ENCODE peak calls at places on chromosomes 6 and 20, in ten cellular contexts. B is sigmoid colon, Q is neuronal stem cell, Y is neural progenitor cell, E is Peyer's patch, W is left lung, V is spleen, R is IMR-90, C is cardiac muscle cell, A is tibial artery. M is an unnamed sample. For H3K4me1, the result is how much of the 10 kb centered on the place peaks cover.

GRCh38 chr20:48635791-48636267 is 192.0 kb downstream of the PREX1 start:
- DNase-seq in R (peak), Q (no peak), Y (peak), V (peak), A (no peak), C (peak), B (no peak), W (no peak), E (peak), M (peak)

GRCh38 chr6:149234051-149234962 is 83.2 kb upstream of the TAB2 start:
- DNase-seq in V (no peak), E (no peak), A (no peak), W (no peak), Y (no peak), R (peak), Q (no peak), B (no peak), C (no peak), M (no peak)

GRCh38 chr20:45044084-45044573 is 56.8 kb downstream of the KCNS1 start:
- DNase-seq in R (peak), Y (peak), E (no peak), B (no peak), C (peak), W (no peak), A (no peak), Q (peak), V (no peak), M (no peak)

GRCh38 chr6:157182503-157183254 is 140.6 kb downstream of the TMEM242 start:
- DNase-seq in E (no peak), B (no peak), R (no peak), W (no peak), V (no peak), A (no peak), Y (no peak), Q (no peak), C (no peak), M (no peak)

GRCh38 chr6:135325624-135326424 is 144.7 kb downstream of the MYB start:
- DNase-seq in A (no peak), E (no peak), W (no peak), Y (no peak), R (no peak), Q (no peak), V (no peak), C (no peak), B (no peak), M (no peak)

GRCh38 chr6:27383481-27383880 is 5.1 kb upstream of the ZNF391 start:
- DNase-seq in A (no peak), E (no peak), V (no peak), R (no peak), Q (no peak), W (no peak), B (no peak), C (no peak), Y (no peak), M (no peak)

GRCh38 chr6:153092082-153093013 is 38.7 kb downstream of the RGS17 start:
- DNase-seq in A (no peak), V (no peak), B (no peak), Q (no peak), W (no peak), E (no peak), C (no peak), Y (no peak), R (peak), M (no peak)

GRCh38 chr20:48984575-48985219 is 61.4 kb upstream of the CSE1L start:
- DNase-seq in Y (peak), A (no peak), V (no peak), Q (no peak), C (no peak), W (no peak), E (no peak), B (no peak), R (no peak), M (no peak)

GRCh38 chr6:166580076-166581050 is 6.1 kb downstream of the RAMACL start:
- DNase-seq in V (no peak), B (no peak), W (no peak), Q (no peak), A (no peak), R (no peak), C (no peak), E (no peak), Y (no peak), M (no peak)

GRCh38 chr6:70210462-70210861 is 92.4 kb downstream of the COL9A1 start:
- DNase-seq in C (peak), E (no peak), Q (no peak), W (no peak), R (no peak), A (no peak), V (no peak), B (no peak), Y (no peak), M (no peak)

GRCh38 chr6:154070657-154071056 is 31.6 kb downstream of the OPRM1 start:
- DNase-seq in C (no peak), B (no peak), A (no peak), Q (no peak), W (no peak), V (no peak), R (no peak), Y (no peak), E (no peak), M (no peak)

GRCh38 chr6:139544699-139545052 is 170.2 kb upstream of the CITED2 start:
- DNase-seq in V (no peak), Q (no peak), E (no peak), A (no peak), W (no peak), C (no peak), Y (no peak), R (no peak), B (no peak), M (no peak)

GRCh38 chr6:18501313-18502013 is 114.3 kb downstream of the RNF144B start:
- DNase-seq in W (peak), C (no peak), Y (no peak), A (peak), V (peak), Q (no peak), B (peak), E (no peak), R (peak), M (peak)

GRCh38 chr6:111199935-111200822 is 112.9 kb downstream of the SLC16A10 start:
- DNase-seq in V (no peak), B (no peak), E (no peak), Y (no peak), A (no peak), R (no peak), W (no peak), C (no peak), Q (no peak), M (no peak)

GRCh38 chr6:126923807-126924206 is 194.7 kb upstream of the RSPO3 start:
- DNase-seq in Y (no peak), B (no peak), W (no peak), E (no peak), R (peak), Q (no peak), A (no peak), C (no peak), V (no peak), M (no peak)

GRCh38 chr6:11241793-11242201 is 9.3 kb upstream of the NEDD9 start:
- DNase-seq in W (peak), A (peak), Y (peak), E (no peak), R (no peak), C (peak), B (peak), V (peak), Q (peak), M (peak)

GRCh38 chr6:43702522-43703440 is 15.2 kb upstream of the MRPS18A start:
- DNase-seq in W (peak), E (peak), B (peak), Y (peak), V (peak), A (peak), Q (peak), C (peak), R (peak), M (peak)

GRCh38 chr6:1607557-1608221 is 2.0 kb upstream of the FOXC1 start:
- DNase-seq in C (no peak), R (no peak), A (peak), E (no peak), Q (no peak), Y (peak), B (peak), W (no peak), V (no peak), M (peak)

GRCh38 chr6:106739387-106739786 is 110.0 kb downstream of the QRSL1 start:
- DNase-seq in R (no peak), Q (no peak), W (peak), B (peak), C (no peak), V (peak), A (peak), E (peak), Y (no peak), M (peak)

GRCh38 chr6:153138930-153139329 is 7.8 kb upstream of the RGS17 start:
- DNase-seq in E (no peak), W (no peak), A (no peak), C (no peak), V (no peak), Y (no peak), B (no peak), Q (no peak), R (no peak), M (no peak)

GRCh38 chr20:41631826-41632225 is 13.6 kb upstream of the CHD6 start:
- DNase-seq in V (no peak), B (no peak), W (no peak), E (no peak), A (peak), C (no peak), R (peak), Q (no peak), Y (no peak), M (peak)

GRCh38 chr20:36465109-36466080 is 75.9 kb upstream of the MYL9 start:
- DNase-seq in E (no peak), C (no peak), Y (peak), R (peak), W (no peak), A (peak), B (peak), Q (no peak), V (no peak), M (peak)

GRCh38 chr6:118745156-118745555 is 93.8 kb upstream of the CEP85L start:
- DNase-seq in Q (no peak), E (no peak), V (no peak), W (no peak), A (no peak), R (no peak), Y (no peak), C (no peak), B (no peak), M (no peak)

GRCh38 chr6:33692760-33693158 is 18.7 kb downstream of the UQCC2 start:
- DNase-seq in Q (no peak), R (peak), Y (no peak), W (no peak), E (peak), A (no peak), C (no peak), B (no peak), V (peak), M (peak)

GRCh38 chr6:33987531-33988021 is 158.3 kb downstream of the GRM4 start:
- DNase-seq in A (peak), W (no peak), B (no peak), Y (no peak), V (peak), R (no peak), E (no peak), C (no peak), Q (no peak), M (no peak)

GRCh38 chr6:17361013-17361412 is 32.4 kb upstream of the CAP2 start:
- DNase-seq in Y (no peak), B (no peak), C (no peak), W (no peak), V (no peak), Q (no peak), A (no peak), E (no peak), R (peak), M (no peak)

GRCh38 chr20:30937790-30938189 is 319.7 kb upstream of the DEFB115 start:
- DNase-seq in Q (no peak), B (no peak), V (no peak), C (no peak), R (no peak), Y (no peak), W (no peak), E (no peak), A (no peak), M (no peak)

GRCh38 chr20:9068232-9068781 is 580 bp upstream of the PLCB4 start:
- DNase-seq in W (no peak), C (peak), Q (peak), B (peak), A (peak), V (peak), E (no peak), R (peak), Y (peak), M (peak)

GRCh38 chr6:161168281-161168891 is 105.5 kb downstream of the AGPAT4 start:
- DNase-seq in R (peak), W (no peak), Y (peak), Q (peak), B (no peak), E (no peak), V (no peak), C (no peak), A (no peak), M (no peak)

GRCh38 chr6:53487080-53487479 is 57.8 kb downstream of the GCLC start:
- DNase-seq in Q (no peak), R (no peak), C (no peak), W (no peak), V (no peak), A (no peak), E (no peak), B (no peak), Y (no peak), M (no peak)
- H3K4me1 ChIP-seq in Q (under half), R (under half), C (under half), W (under half), V (under half), A (under half), E (under half), B (under half), Y (under half), M (under half)

GRCh38 chr6:391559-392440 is at the start of gene IRF4:
- DNase-seq in Q (peak), B (no peak), V (peak), C (no peak), Y (peak), R (no peak), W (no peak), A (no peak), E (peak), M (no peak)

GRCh38 chr6:393391-394221 is 2.1 kb downstream of the IRF4 start:
- DNase-seq in A (no peak), C (peak), W (no peak), R (no peak), V (peak), B (no peak), E (no peak), Q (no peak), Y (peak), M (no peak)

GRCh38 chr6:394641-395289 is 3.2 kb downstream of the IRF4 start:
- DNase-seq in E (no peak), A (no peak), Y (no peak), W (no peak), R (no peak), V (no peak), B (no peak), Q (no peak), C (no peak), M (no peak)

GRCh38 chr6:390914-391558 is 516 bp upstream of the IRF4 start:
- DNase-seq in V (no peak), Y (peak), Q (peak), B (no peak), A (no peak), E (peak), R (no peak), C (no peak), W (no peak), M (no peak)

DNA sequence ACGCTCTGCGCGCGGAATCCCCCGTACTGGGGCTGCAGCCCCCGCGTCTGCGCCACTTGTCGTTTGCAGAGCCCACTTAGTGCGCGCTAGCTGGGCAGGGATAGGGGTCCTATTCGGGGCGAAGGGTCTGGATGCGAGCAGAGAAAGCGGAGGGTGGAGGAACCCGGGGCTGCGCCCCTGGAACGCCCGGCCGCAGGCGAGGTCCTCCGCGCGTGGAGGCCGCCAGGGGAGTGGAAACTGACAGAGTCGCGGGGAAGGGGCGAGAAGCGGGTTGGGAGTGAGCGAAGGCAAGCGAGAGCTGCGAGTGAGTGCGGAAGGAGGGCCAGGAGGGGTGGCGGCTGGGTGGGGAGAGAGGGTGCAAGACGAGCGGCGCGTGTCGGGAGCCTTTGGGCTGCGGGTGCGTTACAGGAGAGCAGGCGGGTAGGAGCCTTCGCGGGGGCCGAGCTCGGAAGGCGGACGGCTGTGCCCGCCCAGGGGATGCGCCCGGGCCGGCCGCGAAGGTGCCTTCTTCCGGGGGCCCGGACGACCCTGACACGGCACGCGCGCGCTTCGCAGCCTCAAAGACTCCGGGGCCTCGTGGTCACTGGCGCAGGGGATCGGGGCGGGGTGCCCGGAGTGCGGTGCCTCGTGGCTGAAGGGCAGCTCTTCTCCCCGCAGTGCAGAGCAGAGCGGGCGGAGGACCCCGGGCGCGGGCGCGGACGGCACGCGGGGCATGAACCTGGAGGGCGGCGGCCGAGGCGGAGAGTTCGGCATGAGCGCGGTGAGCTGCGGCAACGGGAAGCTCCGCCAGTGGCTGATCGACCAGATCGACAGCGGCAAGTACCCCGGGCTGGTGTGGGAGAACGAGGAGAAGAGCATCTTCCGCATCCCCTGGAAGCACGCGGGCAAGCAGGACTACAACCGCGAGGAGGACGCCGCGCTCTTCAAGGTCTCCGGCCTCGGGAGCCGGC is 1.2 kb downstream of the IRF4 start:
- DNase-seq in W (no peak), Q (peak), V (peak), B (no peak), E (no peak), A (no peak), R (no peak), Y (peak), C (peak), M (no peak)
- H3K27ac ChIP-seq in W (no peak), Q (no peak), V (peak), B (no peak), E (peak), A (no peak), R (no peak), Y (no peak), C (no peak), M (no peak)

DNA sequence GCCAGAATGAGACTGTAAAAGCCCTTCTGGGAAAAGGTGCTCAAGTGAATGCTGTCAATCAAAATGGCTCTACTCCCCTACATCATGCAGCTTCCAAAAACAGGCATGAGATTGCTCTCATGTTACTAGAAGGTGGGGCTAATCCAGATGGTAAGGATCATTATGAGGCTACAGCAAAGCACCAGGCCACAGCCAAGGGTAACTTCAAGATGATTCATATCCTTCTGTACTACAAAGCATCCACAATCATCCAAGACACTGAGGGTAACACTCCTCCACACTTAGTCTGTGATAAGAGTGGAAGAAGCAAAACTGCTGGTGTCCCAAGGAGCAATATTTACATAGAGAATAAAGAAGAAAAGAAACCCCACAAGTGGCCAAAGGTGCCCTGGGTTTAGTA is 17.3 kb downstream of the ADNP start:
- DNase-seq in E (no peak), C (no peak), R (peak), W (no peak), A (no peak), V (no peak), Q (no peak), Y (no peak), B (no peak), M (no peak)
- H3K4me1 ChIP-seq in E (under half), C (under half), R (under half), W (under half), A (under half), V (half or more), Q (under half), Y (under half), B (under half), M (under half)

GRCh38 chr20:43534016-43534415 is 24.8 kb upstream of the SGK2 start:
- DNase-seq in V (no peak), W (no peak), E (no peak), Y (no peak), Q (no peak), B (no peak), C (no peak), A (peak), R (no peak), M (no peak)

GRCh38 chr20:43536041-43536816 is 22.6 kb upstream of the SGK2 start:
- DNase-seq in R (no peak), Y (no peak), E (no peak), B (no peak), V (no peak), C (no peak), W (no peak), A (peak), Q (no peak), M (no peak)

GRCh38 chr20:43534791-43535350 is 24.0 kb upstream of the SGK2 start:
- DNase-seq in B (no peak), R (no peak), A (peak), V (no peak), W (no peak), C (no peak), Q (no peak), Y (no peak), E (no peak), M (no peak)

GRCh38 chr20:43536817-43537440 is 21.9 kb upstream of the SGK2 start:
- DNase-seq in A (peak), V (no peak), B (no peak), R (peak), C (no peak), E (no peak), W (no peak), Q (no peak), Y (no peak), M (no peak)

GRCh38 chr20:43535370-43536004 is 23.3 kb upstream of the SGK2 start:
- DNase-seq in B (no peak), V (no peak), A (peak), C (no peak), E (no peak), Y (no peak), W (no peak), R (no peak), Q (no peak), M (no peak)
- H3K27ac ChIP-seq in B (no peak), V (no peak), A (no peak), C (no peak), E (no peak), Y (no peak), W (no peak), R (no peak), Q (no peak), M (no peak)